ENCODE peak calls at places on chromosomes 2 and 18, in nine cellular contexts. One of them, this sample, is unnamed.

GRCh38 chr2:216855614-216856013 is 4.2 kb downstream of the TNP1 start:
- DNase-seq in adrenal gland: no peak
- DNase-seq in tibial artery: no peak
- DNase-seq in lower lobe of right lung: no peak
- DNase-seq in body of pancreas: no peak
- DNase-seq in mammary epithelial cell: no peak
- DNase-seq in choroid plexus epithelial cell: no peak
- DNase-seq in astrocyte of the cerebellum: no peak
- DNase-seq in PC-3: no peak
- DNase-seq in this sample: no peak

GRCh38 chr2:146847846-146848245 is 997.0 kb upstream of the ACVR2A start:
- DNase-seq in adrenal gland: no peak
- DNase-seq in tibial artery: no peak
- DNase-seq in lower lobe of right lung: no peak
- DNase-seq in body of pancreas: no peak
- DNase-seq in mammary epithelial cell: no peak
- DNase-seq in choroid plexus epithelial cell: no peak
- DNase-seq in astrocyte of the cerebellum: no peak
- DNase-seq in PC-3: no peak
- DNase-seq in this sample: no peak

GRCh38 chr18:56661414-56662101 is 10.4 kb downstream of the WDR7 start:
- DNase-seq in adrenal gland: no peak
- DNase-seq in tibial artery: no peak
- DNase-seq in lower lobe of right lung: no peak
- DNase-seq in body of pancreas: no peak
- DNase-seq in mammary epithelial cell: no peak
- DNase-seq in choroid plexus epithelial cell: peak; percentile 39
- DNase-seq in astrocyte of the cerebellum: no peak
- DNase-seq in PC-3: no peak
- DNase-seq in this sample: no peak

GRCh38 chr18:28127763-28128737 is 48.9 kb downstream of the CDH2 start:
- DNase-seq in adrenal gland: no peak
- DNase-seq in tibial artery: no peak
- DNase-seq in lower lobe of right lung: no peak
- DNase-seq in body of pancreas: no peak
- DNase-seq in mammary epithelial cell: no peak
- DNase-seq in choroid plexus epithelial cell: peak; percentile 49
- DNase-seq in astrocyte of the cerebellum: no peak
- DNase-seq in PC-3: peak; percentile 72
- DNase-seq in this sample: no peak

GRCh38 chr2:154189963-154190362 is 318.2 kb downstream of the GALNT13 start:
- DNase-seq in adrenal gland: no peak
- DNase-seq in tibial artery: no peak
- DNase-seq in lower lobe of right lung: no peak
- DNase-seq in body of pancreas: no peak
- DNase-seq in mammary epithelial cell: no peak
- DNase-seq in choroid plexus epithelial cell: no peak
- DNase-seq in astrocyte of the cerebellum: no peak
- DNase-seq in PC-3: no peak
- DNase-seq in this sample: no peak

GRCh38 chr2:101356486-101356885 is 30.8 kb downstream of the CREG2 start:
- DNase-seq in adrenal gland: no peak
- DNase-seq in tibial artery: no peak
- DNase-seq in lower lobe of right lung: no peak
- DNase-seq in body of pancreas: no peak
- DNase-seq in mammary epithelial cell: peak; percentile 75
- DNase-seq in choroid plexus epithelial cell: peak; percentile 39
- DNase-seq in astrocyte of the cerebellum: peak; percentile 24
- DNase-seq in PC-3: peak; percentile 82
- DNase-seq in this sample: no peak

GRCh38 chr2:205053827-205054410 is 508.6 kb downstream of the PARD3B start:
- DNase-seq in adrenal gland: no peak
- DNase-seq in tibial artery: no peak
- DNase-seq in lower lobe of right lung: no peak
- DNase-seq in body of pancreas: no peak
- DNase-seq in mammary epithelial cell: no peak
- DNase-seq in choroid plexus epithelial cell: peak; percentile 44
- DNase-seq in astrocyte of the cerebellum: no peak
- DNase-seq in PC-3: no peak
- DNase-seq in this sample: no peak

GRCh38 chr2:43397821-43398220 is 171.4 kb upstream of the ZFP36L2 start:
- DNase-seq in adrenal gland: no peak
- DNase-seq in tibial artery: no peak
- DNase-seq in lower lobe of right lung: no peak
- DNase-seq in body of pancreas: no peak
- DNase-seq in mammary epithelial cell: no peak
- DNase-seq in choroid plexus epithelial cell: no peak
- DNase-seq in astrocyte of the cerebellum: no peak
- DNase-seq in PC-3: no peak
- DNase-seq in this sample: no peak

GRCh38 chr2:70767094-70767698 is 804 bp downstream of the ADD2 start:
- DNase-seq in adrenal gland: peak; percentile 15
- DNase-seq in tibial artery: no peak
- DNase-seq in lower lobe of right lung: peak; percentile 43
- DNase-seq in body of pancreas: no peak
- DNase-seq in mammary epithelial cell: no peak
- DNase-seq in choroid plexus epithelial cell: no peak
- DNase-seq in astrocyte of the cerebellum: no peak
- DNase-seq in PC-3: no peak
- DNase-seq in this sample: no peak

GRCh38 chr18:2655954-2656236 is 369 bp downstream of the SMCHD1 start:
- DNase-seq in adrenal gland: no peak
- DNase-seq in tibial artery: peak; percentile 30
- DNase-seq in lower lobe of right lung: peak; percentile 75
- DNase-seq in body of pancreas: no peak
- DNase-seq in mammary epithelial cell: no peak
- DNase-seq in choroid plexus epithelial cell: no peak
- DNase-seq in astrocyte of the cerebellum: no peak
- DNase-seq in PC-3: no peak
- DNase-seq in this sample: no peak

GRCh38 chr18:2655153-2655953 is at the start of gene SMCHD1:
- DNase-seq in adrenal gland: peak; percentile 90
- DNase-seq in tibial artery: peak; percentile 86
- DNase-seq in lower lobe of right lung: peak; percentile 95
- DNase-seq in body of pancreas: peak; percentile 88
- DNase-seq in mammary epithelial cell: peak; percentile 83
- DNase-seq in choroid plexus epithelial cell: peak; percentile 77
- DNase-seq in astrocyte of the cerebellum: peak; percentile 53
- DNase-seq in PC-3: peak; percentile 78
- DNase-seq in this sample: no peak

GRCh38 chr18:2657043-2657512 is 1.6 kb downstream of the SMCHD1 start:
- DNase-seq in adrenal gland: no peak
- DNase-seq in tibial artery: no peak
- DNase-seq in lower lobe of right lung: no peak
- DNase-seq in body of pancreas: no peak
- DNase-seq in mammary epithelial cell: peak; percentile 9
- DNase-seq in choroid plexus epithelial cell: peak; percentile 10
- DNase-seq in astrocyte of the cerebellum: no peak
- DNase-seq in PC-3: peak; percentile 16
- DNase-seq in this sample: no peak

GRCh38 chr18:2656237-2657042 is 914 bp downstream of the SMCHD1 start:
- DNase-seq in adrenal gland: peak; percentile 55
- DNase-seq in tibial artery: peak; percentile 47
- DNase-seq in lower lobe of right lung: peak; percentile 79
- DNase-seq in body of pancreas: peak; percentile 57
- DNase-seq in mammary epithelial cell: peak; percentile 40
- DNase-seq in choroid plexus epithelial cell: peak; percentile 48
- DNase-seq in astrocyte of the cerebellum: no peak
- DNase-seq in PC-3: peak; percentile 25
- DNase-seq in this sample: no peak

DNA sequence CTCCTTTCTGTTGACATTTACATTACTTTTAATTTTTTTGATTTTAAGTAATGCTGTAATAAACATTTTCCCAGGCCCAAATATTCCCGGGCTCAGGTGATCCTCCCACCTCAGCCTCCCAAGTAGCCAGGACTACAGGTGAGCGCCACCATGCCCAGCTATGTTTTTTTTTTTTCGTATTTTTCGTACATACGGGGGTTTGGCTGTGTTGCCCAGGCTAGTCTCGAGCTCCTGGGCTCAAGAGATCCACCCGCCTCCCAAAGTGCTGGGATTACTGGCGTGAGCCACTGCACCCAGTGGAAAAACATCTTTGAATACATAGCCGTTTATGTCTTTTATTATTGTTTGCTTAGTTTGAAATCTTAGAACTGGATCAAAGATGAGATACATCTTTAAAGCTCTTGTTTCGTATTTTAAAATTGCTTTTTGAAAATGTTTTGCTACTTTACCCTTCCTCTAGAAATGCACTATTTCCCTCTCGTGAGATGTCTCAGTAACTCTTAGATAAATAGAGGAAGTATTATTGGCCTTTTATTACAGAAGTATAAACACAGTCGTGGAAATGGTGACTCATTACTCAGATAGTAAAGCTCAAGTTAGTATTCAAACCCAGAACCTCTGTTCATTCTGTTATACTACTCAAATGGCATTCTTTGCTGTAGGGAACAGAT is 2.4 kb downstream of the SMCHD1 start:
- DNase-seq in adrenal gland: no peak
- DNase-seq in tibial artery: no peak
- DNase-seq in lower lobe of right lung: no peak
- DNase-seq in body of pancreas: no peak
- DNase-seq in mammary epithelial cell: peak; percentile 11
- DNase-seq in choroid plexus epithelial cell: peak; percentile 88
- DNase-seq in astrocyte of the cerebellum: peak; percentile 46
- DNase-seq in PC-3: peak; percentile 89
- DNase-seq in this sample: peak; percentile 75
- H3K4me3 ChIP-seq in adrenal gland: no peak overlapping the region
- H3K4me3 ChIP-seq in tibial artery: peak overlapping the region; percentile 94
- H3K4me3 ChIP-seq in lower lobe of right lung: peak overlapping the region; percentile 96
- H3K4me3 ChIP-seq in body of pancreas: no peak overlapping the region
- H3K4me3 ChIP-seq in mammary epithelial cell: peak overlapping the region; percentile 11
- H3K4me3 ChIP-seq in choroid plexus epithelial cell: peak overlapping the region; percentile 92
- H3K4me3 ChIP-seq in astrocyte of the cerebellum: peak overlapping the region; percentile 88
- H3K4me3 ChIP-seq in PC-3: peak overlapping the region; percentile 87
- H3K4me3 ChIP-seq in this sample: peak overlapping the region; percentile 92

DNA sequence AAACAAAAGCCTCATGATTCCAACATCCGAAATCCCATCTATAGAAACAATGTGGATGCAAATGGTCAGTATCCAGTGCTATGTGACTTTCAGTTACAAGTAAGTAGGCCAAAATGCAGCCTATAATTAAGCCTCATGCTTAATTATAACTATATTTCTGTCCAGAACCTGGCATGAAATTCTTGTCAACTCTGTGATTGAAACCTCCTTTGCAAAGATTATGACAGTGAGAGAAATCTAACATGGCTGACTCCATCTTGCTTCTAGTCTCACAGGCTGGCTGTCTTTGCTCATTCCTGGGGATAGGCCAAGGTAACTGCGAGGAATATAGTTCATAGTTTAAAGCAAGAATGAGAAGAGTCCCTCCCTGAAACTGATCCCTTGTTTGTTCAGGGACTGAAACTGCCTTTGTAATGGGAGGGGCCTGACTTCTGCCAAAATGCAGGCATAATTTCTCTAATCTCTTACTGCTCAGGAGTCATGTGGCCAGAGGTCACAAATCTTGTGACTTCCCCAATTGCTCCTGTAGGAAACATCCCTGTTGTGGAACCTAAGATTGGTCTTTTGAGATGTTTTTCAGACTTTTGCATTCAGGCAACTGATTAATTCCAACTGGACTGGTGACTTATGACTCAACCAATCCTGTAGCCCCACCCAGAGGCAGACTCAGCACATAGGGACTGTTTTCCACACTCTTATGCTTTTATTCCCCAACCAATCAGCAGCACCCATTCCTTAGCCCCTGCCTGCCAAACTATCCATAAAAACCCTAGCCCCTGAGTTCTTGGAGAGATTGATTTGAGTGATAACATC is 84.5 kb upstream of the TLK1 start:
- DNase-seq in adrenal gland: no peak
- DNase-seq in tibial artery: no peak
- DNase-seq in lower lobe of right lung: no peak
- DNase-seq in body of pancreas: no peak
- DNase-seq in mammary epithelial cell: peak; percentile 37
- DNase-seq in choroid plexus epithelial cell: peak; percentile 61
- DNase-seq in astrocyte of the cerebellum: no peak
- DNase-seq in PC-3: peak; percentile 22
- DNase-seq in this sample: no peak
- TF ChIP-seq CTCF in adrenal gland: no peak
- TF ChIP-seq CTCF in tibial artery: no peak
- TF ChIP-seq CTCF in lower lobe of right lung: no peak
- TF ChIP-seq CTCF in body of pancreas: no peak
- TF ChIP-seq CTCF in mammary epithelial cell: peak; percentile 9
- TF ChIP-seq CTCF in choroid plexus epithelial cell: peak; percentile 21
- TF ChIP-seq CTCF in astrocyte of the cerebellum: no peak
- TF ChIP-seq CTCF in PC-3: peak; percentile 22
- TF ChIP-seq CTCF in this sample: no peak

GRCh38 chr2:174683392-174683759 is 80.9 kb downstream of the CHRNA1 start:
- DNase-seq in adrenal gland: no peak
- DNase-seq in tibial artery: no peak
- DNase-seq in lower lobe of right lung: no peak
- DNase-seq in body of pancreas: no peak
- DNase-seq in mammary epithelial cell: no peak
- DNase-seq in choroid plexus epithelial cell: peak; percentile 79
- DNase-seq in astrocyte of the cerebellum: peak; percentile 28
- DNase-seq in PC-3: no peak
- DNase-seq in this sample: no peak

GRCh38 chr2:174681099-174681982 is 82.9 kb downstream of the CHRNA1 start:
- DNase-seq in adrenal gland: no peak
- DNase-seq in tibial artery: peak; percentile 41
- DNase-seq in lower lobe of right lung: no peak
- DNase-seq in body of pancreas: no peak
- DNase-seq in mammary epithelial cell: no peak
- DNase-seq in choroid plexus epithelial cell: peak; percentile 52
- DNase-seq in astrocyte of the cerebellum: peak; percentile 19
- DNase-seq in PC-3: no peak
- DNase-seq in this sample: no peak

GRCh38 chr2:174682578-174683391 is 81.5 kb downstream of the CHRNA1 start:
- DNase-seq in adrenal gland: peak; percentile 70
- DNase-seq in tibial artery: peak; percentile 62
- DNase-seq in lower lobe of right lung: peak; percentile 75
- DNase-seq in body of pancreas: peak; percentile 61
- DNase-seq in mammary epithelial cell: no peak
- DNase-seq in choroid plexus epithelial cell: peak; percentile 53
- DNase-seq in astrocyte of the cerebellum: no peak
- DNase-seq in PC-3: no peak
- DNase-seq in this sample: no peak

GRCh38 chr2:174680221-174680620 is 82.6 kb upstream of the WIPF1 start:
- DNase-seq in adrenal gland: no peak
- DNase-seq in tibial artery: no peak
- DNase-seq in lower lobe of right lung: no peak
- DNase-seq in body of pancreas: no peak
- DNase-seq in mammary epithelial cell: no peak
- DNase-seq in choroid plexus epithelial cell: no peak
- DNase-seq in astrocyte of the cerebellum: peak; percentile 32
- DNase-seq in PC-3: no peak
- DNase-seq in this sample: no peak

GRCh38 chr2:174681983-174682577 is 82.2 kb downstream of the CHRNA1 start:
- DNase-seq in adrenal gland: peak; percentile 42
- DNase-seq in tibial artery: peak; percentile 47
- DNase-seq in lower lobe of right lung: peak; percentile 62
- DNase-seq in body of pancreas: peak; percentile 31
- DNase-seq in mammary epithelial cell: no peak
- DNase-seq in choroid plexus epithelial cell: no peak
- DNase-seq in astrocyte of the cerebellum: no peak
- DNase-seq in PC-3: no peak
- DNase-seq in this sample: no peak
- H3K4me3 ChIP-seq in adrenal gland: peak overlapping the region; percentile 71
- H3K4me3 ChIP-seq in tibial artery: peak overlapping the region; percentile 80
- H3K4me3 ChIP-seq in lower lobe of right lung: peak overlapping the region; percentile 89
- H3K4me3 ChIP-seq in body of pancreas: peak overlapping the region; percentile 42
- H3K4me3 ChIP-seq in mammary epithelial cell: peak overlapping the region; percentile 33
- H3K4me3 ChIP-seq in choroid plexus epithelial cell: peak overlapping the region; percentile 89
- H3K4me3 ChIP-seq in astrocyte of the cerebellum: peak overlapping the region; percentile 65
- H3K4me3 ChIP-seq in PC-3: peak overlapping the region; percentile 62
- H3K4me3 ChIP-seq in this sample: no peak overlapping the region

GRCh38 chr2:79982445-79982844 is 322.1 kb downstream of the LRRTM1 start:
- DNase-seq in adrenal gland: no peak
- DNase-seq in tibial artery: no peak
- DNase-seq in lower lobe of right lung: no peak
- DNase-seq in body of pancreas: no peak
- DNase-seq in mammary epithelial cell: no peak
- DNase-seq in choroid plexus epithelial cell: no peak
- DNase-seq in astrocyte of the cerebellum: no peak
- DNase-seq in PC-3: peak; percentile 22
- DNase-seq in this sample: no peak
- TF ChIP-seq CTCF in adrenal gland: no peak
- TF ChIP-seq CTCF in tibial artery: no peak
- TF ChIP-seq CTCF in lower lobe of right lung: peak; percentile 18
- TF ChIP-seq CTCF in body of pancreas: peak; percentile 6
- TF ChIP-seq CTCF in mammary epithelial cell: no peak
- TF ChIP-seq CTCF in choroid plexus epithelial cell: no peak
- TF ChIP-seq CTCF in astrocyte of the cerebellum: peak; percentile 16
- TF ChIP-seq CTCF in PC-3: peak; percentile 60
- TF ChIP-seq CTCF in this sample: peak; percentile 46